ENCODE peak calls at places on chromosome 15, in nine cellular contexts. One of them, this sample, is unnamed.

GRCh38 chr15:69319384-69320375 is 21.0 kb downstream of the PAQR5 start:
- DNase-seq in BE2C: no peak
- DNase-seq in neuronal stem cell: no peak
- DNase-seq in psoas muscle: no peak
- DNase-seq in effector memory CD4-positive, alpha-beta T cell: no peak
- DNase-seq in fibroblast of lung: no peak
- DNase-seq in cardiac muscle cell: no peak
- DNase-seq in CD8-positive, alpha-beta memory T cell: no peak
- DNase-seq in transverse colon: no peak
- DNase-seq in this sample: no peak

GRCh38 chr15:70101459-70102113 is 3.9 kb upstream of the TLE3 start:
- DNase-seq in cardiac muscle cell: peak; percentile 98
- DNase-seq in transverse colon: peak; percentile 63
- DNase-seq in BE2C: peak; percentile 72
- DNase-seq in psoas muscle: peak; percentile 67
- DNase-seq in fibroblast of lung: peak; percentile 99
- DNase-seq in neuronal stem cell: peak; percentile 93
- DNase-seq in effector memory CD4-positive, alpha-beta T cell: no peak
- DNase-seq in CD8-positive, alpha-beta memory T cell: no peak
- DNase-seq in this sample: peak; percentile 84

GRCh38 chr15:25859838-25860645 is 3.1 kb downstream of the ATP10A start:
- DNase-seq in transverse colon: no peak
- DNase-seq in CD8-positive, alpha-beta memory T cell: peak; percentile 66
- DNase-seq in effector memory CD4-positive, alpha-beta T cell: no peak
- DNase-seq in psoas muscle: no peak
- DNase-seq in cardiac muscle cell: no peak
- DNase-seq in fibroblast of lung: peak; percentile 6
- DNase-seq in neuronal stem cell: no peak
- DNase-seq in BE2C: no peak
- DNase-seq in this sample: no peak

GRCh38 chr15:56528136-56528535 is 63.2 kb upstream of the MNS1 start:
- DNase-seq in psoas muscle: no peak
- DNase-seq in transverse colon: no peak
- DNase-seq in neuronal stem cell: no peak
- DNase-seq in BE2C: no peak
- DNase-seq in effector memory CD4-positive, alpha-beta T cell: no peak
- DNase-seq in fibroblast of lung: peak; percentile 45
- DNase-seq in CD8-positive, alpha-beta memory T cell: no peak
- DNase-seq in cardiac muscle cell: no peak
- DNase-seq in this sample: no peak

GRCh38 chr15:74829500-74829899 is 3.1 kb downstream of the CPLX3 start:
- DNase-seq in effector memory CD4-positive, alpha-beta T cell: no peak
- DNase-seq in CD8-positive, alpha-beta memory T cell: no peak
- DNase-seq in neuronal stem cell: no peak
- DNase-seq in BE2C: no peak
- DNase-seq in psoas muscle: no peak
- DNase-seq in transverse colon: no peak
- DNase-seq in cardiac muscle cell: no peak
- DNase-seq in fibroblast of lung: peak; percentile 19
- DNase-seq in this sample: no peak

GRCh38 chr15:48393650-48394049 is 62.4 kb downstream of the DUT start:
- DNase-seq in transverse colon: peak; percentile 19
- DNase-seq in BE2C: no peak
- DNase-seq in fibroblast of lung: peak; percentile 88
- DNase-seq in cardiac muscle cell: peak; percentile 85
- DNase-seq in psoas muscle: no peak
- DNase-seq in neuronal stem cell: no peak
- DNase-seq in CD8-positive, alpha-beta memory T cell: no peak
- DNase-seq in effector memory CD4-positive, alpha-beta T cell: no peak
- DNase-seq in this sample: no peak

GRCh38 chr15:63981596-63982320 is 64.5 kb downstream of the DAPK2 start:
- DNase-seq in fibroblast of lung: no peak
- DNase-seq in psoas muscle: no peak
- DNase-seq in neuronal stem cell: no peak
- DNase-seq in CD8-positive, alpha-beta memory T cell: no peak
- DNase-seq in transverse colon: no peak
- DNase-seq in cardiac muscle cell: no peak
- DNase-seq in effector memory CD4-positive, alpha-beta T cell: no peak
- DNase-seq in BE2C: no peak
- DNase-seq in this sample: no peak

GRCh38 chr15:47620960-47621681 is 96.2 kb upstream of the SEMA6D start:
- DNase-seq in neuronal stem cell: no peak
- DNase-seq in fibroblast of lung: no peak
- DNase-seq in transverse colon: no peak
- DNase-seq in BE2C: no peak
- DNase-seq in psoas muscle: no peak
- DNase-seq in CD8-positive, alpha-beta memory T cell: no peak
- DNase-seq in cardiac muscle cell: no peak
- DNase-seq in effector memory CD4-positive, alpha-beta T cell: no peak
- DNase-seq in this sample: no peak

GRCh38 chr15:81481326-81481725 is 107.3 kb upstream of the TMC3 start:
- DNase-seq in transverse colon: no peak
- DNase-seq in cardiac muscle cell: no peak
- DNase-seq in neuronal stem cell: no peak
- DNase-seq in psoas muscle: no peak
- DNase-seq in BE2C: no peak
- DNase-seq in fibroblast of lung: no peak
- DNase-seq in CD8-positive, alpha-beta memory T cell: no peak
- DNase-seq in effector memory CD4-positive, alpha-beta T cell: no peak
- DNase-seq in this sample: no peak

GRCh38 chr15:45200001-45200798 is 12.4 kb upstream of the SHF start:
- DNase-seq in neuronal stem cell: peak; percentile 96
- DNase-seq in effector memory CD4-positive, alpha-beta T cell: peak; percentile 94
- DNase-seq in BE2C: peak; percentile 88
- DNase-seq in cardiac muscle cell: peak; percentile 92
- DNase-seq in psoas muscle: peak; percentile 96
- DNase-seq in transverse colon: peak; percentile 98
- DNase-seq in CD8-positive, alpha-beta memory T cell: peak; percentile 99
- DNase-seq in fibroblast of lung: peak; percentile 96
- DNase-seq in this sample: peak; percentile 67

GRCh38 chr15:82186161-82186560 is 76.4 kb downstream of the EFL1 start:
- DNase-seq in cardiac muscle cell: no peak
- DNase-seq in transverse colon: no peak
- DNase-seq in psoas muscle: no peak
- DNase-seq in fibroblast of lung: no peak
- DNase-seq in neuronal stem cell: no peak
- DNase-seq in BE2C: no peak
- DNase-seq in effector memory CD4-positive, alpha-beta T cell: no peak
- DNase-seq in CD8-positive, alpha-beta memory T cell: no peak
- DNase-seq in this sample: no peak

GRCh38 chr15:44009056-44009455 is 182.3 kb downstream of the WDR76 start:
- DNase-seq in CD8-positive, alpha-beta memory T cell: no peak
- DNase-seq in effector memory CD4-positive, alpha-beta T cell: no peak
- DNase-seq in transverse colon: no peak
- DNase-seq in psoas muscle: no peak
- DNase-seq in neuronal stem cell: no peak
- DNase-seq in BE2C: no peak
- DNase-seq in fibroblast of lung: peak; percentile 34
- DNase-seq in cardiac muscle cell: peak; percentile 49
- DNase-seq in this sample: no peak

GRCh38 chr15:57767526-57767925 is 61.0 kb downstream of the POLR2M start:
- DNase-seq in CD8-positive, alpha-beta memory T cell: no peak
- DNase-seq in psoas muscle: no peak
- DNase-seq in BE2C: no peak
- DNase-seq in transverse colon: no peak
- DNase-seq in cardiac muscle cell: no peak
- DNase-seq in fibroblast of lung: no peak
- DNase-seq in effector memory CD4-positive, alpha-beta T cell: no peak
- DNase-seq in neuronal stem cell: no peak
- DNase-seq in this sample: no peak

GRCh38 chr15:96347181-96348111 is 16.9 kb downstream of the NR2F2 start:
- DNase-seq in fibroblast of lung: peak; percentile 75
- DNase-seq in cardiac muscle cell: peak; percentile 73
- DNase-seq in CD8-positive, alpha-beta memory T cell: no peak
- DNase-seq in transverse colon: no peak
- DNase-seq in neuronal stem cell: no peak
- DNase-seq in BE2C: no peak
- DNase-seq in psoas muscle: peak; percentile 54
- DNase-seq in effector memory CD4-positive, alpha-beta T cell: no peak
- DNase-seq in this sample: peak; percentile 89

GRCh38 chr15:22930782-22931484 is 49.2 kb downstream of the CYFIP1 start:
- DNase-seq in transverse colon: peak; percentile 56
- DNase-seq in psoas muscle: no peak
- DNase-seq in effector memory CD4-positive, alpha-beta T cell: no peak
- DNase-seq in cardiac muscle cell: no peak
- DNase-seq in BE2C: peak; percentile 34
- DNase-seq in neuronal stem cell: no peak
- DNase-seq in CD8-positive, alpha-beta memory T cell: no peak
- DNase-seq in fibroblast of lung: no peak
- DNase-seq in this sample: no peak

GRCh38 chr15:31339558-31339895 is 12.9 kb downstream of the KLF13 start:
- DNase-seq in cardiac muscle cell: no peak
- DNase-seq in BE2C: no peak
- DNase-seq in psoas muscle: no peak
- DNase-seq in fibroblast of lung: no peak
- DNase-seq in effector memory CD4-positive, alpha-beta T cell: no peak
- DNase-seq in transverse colon: no peak
- DNase-seq in neuronal stem cell: no peak
- DNase-seq in CD8-positive, alpha-beta memory T cell: no peak
- DNase-seq in this sample: no peak

GRCh38 chr15:56675930-56676329 is 57.4 kb downstream of the ZNF280D start:
- DNase-seq in psoas muscle: no peak
- DNase-seq in fibroblast of lung: no peak
- DNase-seq in CD8-positive, alpha-beta memory T cell: no peak
- DNase-seq in transverse colon: no peak
- DNase-seq in cardiac muscle cell: no peak
- DNase-seq in effector memory CD4-positive, alpha-beta T cell: no peak
- DNase-seq in neuronal stem cell: no peak
- DNase-seq in BE2C: no peak
- DNase-seq in this sample: no peak

GRCh38 chr15:56984681-56985515 is 66.5 kb downstream of the TCF12 start:
- DNase-seq in BE2C: no peak
- DNase-seq in CD8-positive, alpha-beta memory T cell: no peak
- DNase-seq in psoas muscle: no peak
- DNase-seq in transverse colon: no peak
- DNase-seq in neuronal stem cell: no peak
- DNase-seq in cardiac muscle cell: peak; percentile 45
- DNase-seq in fibroblast of lung: peak; percentile 39
- DNase-seq in effector memory CD4-positive, alpha-beta T cell: no peak
- DNase-seq in this sample: no peak

GRCh38 chr15:34239151-34239761 is 14.4 kb downstream of the EMC4 start:
- DNase-seq in BE2C: no peak
- DNase-seq in fibroblast of lung: peak; percentile 74
- DNase-seq in transverse colon: no peak
- DNase-seq in CD8-positive, alpha-beta memory T cell: no peak
- DNase-seq in psoas muscle: no peak
- DNase-seq in cardiac muscle cell: peak; percentile 67
- DNase-seq in effector memory CD4-positive, alpha-beta T cell: no peak
- DNase-seq in neuronal stem cell: no peak
- DNase-seq in this sample: no peak

GRCh38 chr15:36432162-36432561 is 147.3 kb upstream of the CDIN1 start:
- DNase-seq in fibroblast of lung: peak; percentile 44
- DNase-seq in effector memory CD4-positive, alpha-beta T cell: no peak
- DNase-seq in psoas muscle: no peak
- DNase-seq in cardiac muscle cell: no peak
- DNase-seq in CD8-positive, alpha-beta memory T cell: no peak
- DNase-seq in neuronal stem cell: no peak
- DNase-seq in transverse colon: no peak
- DNase-seq in BE2C: no peak
- DNase-seq in this sample: no peak

GRCh38 chr15:91549581-91549980 is 303.9 kb upstream of the SLCO3A1 start:
- DNase-seq in effector memory CD4-positive, alpha-beta T cell: no peak
- DNase-seq in CD8-positive, alpha-beta memory T cell: no peak
- DNase-seq in transverse colon: no peak
- DNase-seq in psoas muscle: no peak
- DNase-seq in BE2C: no peak
- DNase-seq in neuronal stem cell: no peak
- DNase-seq in fibroblast of lung: no peak
- DNase-seq in cardiac muscle cell: no peak
- DNase-seq in this sample: no peak
- H3K27me3 ChIP-seq in effector memory CD4-positive, alpha-beta T cell: no peaks in the 10 kb centered on the region
- H3K27me3 ChIP-seq in CD8-positive, alpha-beta memory T cell: no peaks in the 10 kb centered on the region
- H3K27me3 ChIP-seq in transverse colon: no peaks in the 10 kb centered on the region
- H3K27me3 ChIP-seq in psoas muscle: no peaks in the 10 kb centered on the region
- H3K27me3 ChIP-seq in BE2C: no peaks in the 10 kb centered on the region
- H3K27me3 ChIP-seq in neuronal stem cell: no peaks in the 10 kb centered on the region
- H3K27me3 ChIP-seq in fibroblast of lung: no peaks in the 10 kb centered on the region
- H3K27me3 ChIP-seq in cardiac muscle cell: no peaks in the 10 kb centered on the region
- H3K27me3 ChIP-seq in this sample: no peaks in the 10 kb centered on the region

GRCh38 chr15:41490355-41490754 is 3.3 kb upstream of the ITPKA start:
- DNase-seq in neuronal stem cell: no peak
- DNase-seq in transverse colon: no peak
- DNase-seq in effector memory CD4-positive, alpha-beta T cell: no peak
- DNase-seq in cardiac muscle cell: peak; percentile 91
- DNase-seq in CD8-positive, alpha-beta memory T cell: no peak
- DNase-seq in fibroblast of lung: peak; percentile 97
- DNase-seq in BE2C: no peak
- DNase-seq in psoas muscle: no peak
- DNase-seq in this sample: no peak
- H3K27me3 ChIP-seq in neuronal stem cell: peaks cover 16% of the 10 kb centered on the region
- H3K27me3 ChIP-seq in transverse colon: peaks cover 12% of the 10 kb centered on the region
- H3K27me3 ChIP-seq in effector memory CD4-positive, alpha-beta T cell: peaks cover 12% of the 10 kb centered on the region
- H3K27me3 ChIP-seq in cardiac muscle cell: peaks cover 40% of the 10 kb centered on the region
- H3K27me3 ChIP-seq in CD8-positive, alpha-beta memory T cell: peaks cover 4% of the 10 kb centered on the region
- H3K27me3 ChIP-seq in fibroblast of lung: no peaks in the 10 kb centered on the region
- H3K27me3 ChIP-seq in BE2C: peaks cover 5% of the 10 kb centered on the region
- H3K27me3 ChIP-seq in psoas muscle: peaks cover 74% of the 10 kb centered on the region
- H3K27me3 ChIP-seq in this sample: peaks cover 42% of the 10 kb centered on the region

DNA sequence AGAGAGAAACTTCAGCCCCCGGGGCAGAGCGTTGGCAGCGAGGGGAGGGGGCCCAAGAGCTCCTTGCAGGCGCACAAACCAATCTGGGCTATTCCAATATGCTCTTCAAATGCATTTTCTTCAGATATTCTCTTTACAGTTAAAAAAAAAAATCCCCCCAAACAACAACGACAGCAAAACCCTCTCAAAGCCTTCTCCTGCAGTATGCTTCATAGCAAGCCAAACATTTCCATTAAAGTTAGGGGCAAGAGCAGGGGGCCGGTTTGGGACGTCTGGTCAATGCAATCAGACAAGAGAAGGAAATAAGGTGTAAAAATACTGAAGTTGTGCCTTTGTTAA is 237 bp upstream of the CTXND1 start:
- DNase-seq in effector memory CD4-positive, alpha-beta T cell: no peak
- DNase-seq in cardiac muscle cell: no peak
- DNase-seq in neuronal stem cell: no peak
- DNase-seq in fibroblast of lung: no peak
- DNase-seq in CD8-positive, alpha-beta memory T cell: no peak
- DNase-seq in psoas muscle: no peak
- DNase-seq in transverse colon: no peak
- DNase-seq in BE2C: peak; percentile 47
- DNase-seq in this sample: no peak
- H3K27me3 ChIP-seq in effector memory CD4-positive, alpha-beta T cell: peaks cover 5% of the 10 kb centered on the region
- H3K27me3 ChIP-seq in cardiac muscle cell: peaks cover 98% of the 10 kb centered on the region
- H3K27me3 ChIP-seq in neuronal stem cell: peaks cover 3% of the 10 kb centered on the region
- H3K27me3 ChIP-seq in fibroblast of lung: peaks cover 31% of the 10 kb centered on the region
- H3K27me3 ChIP-seq in CD8-positive, alpha-beta memory T cell: peaks cover 19% of the 10 kb centered on the region
- H3K27me3 ChIP-seq in psoas muscle: peaks cover 63% of the 10 kb centered on the region
- H3K27me3 ChIP-seq in transverse colon: peaks cover 84% of the 10 kb centered on the region
- H3K27me3 ChIP-seq in BE2C: peaks cover 89% of the 10 kb centered on the region
- H3K27me3 ChIP-seq in this sample: peaks cover 39% of the 10 kb centered on the region

DNA sequence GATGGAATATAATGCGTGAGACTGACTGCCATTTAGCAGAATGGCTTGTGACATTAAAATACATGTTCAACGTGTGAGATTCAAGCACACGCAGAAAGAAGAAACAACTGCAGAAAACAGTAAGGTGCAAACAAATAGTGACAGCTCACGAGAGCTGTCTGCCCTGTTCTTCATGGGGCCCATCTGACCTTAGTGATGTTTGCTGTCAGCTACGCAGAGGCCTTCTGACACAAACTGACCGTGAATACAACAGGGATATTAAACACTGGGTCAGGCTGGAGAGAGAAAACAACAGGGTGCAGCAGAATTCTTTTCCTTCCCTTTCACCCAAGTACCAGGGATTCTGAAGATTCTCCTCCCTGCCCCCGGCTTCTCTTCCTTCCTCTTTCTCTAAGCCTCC is 2.2 kb downstream of the TNFAIP8L3 start:
- DNase-seq in neuronal stem cell: no peak
- DNase-seq in BE2C: no peak
- DNase-seq in fibroblast of lung: no peak
- DNase-seq in CD8-positive, alpha-beta memory T cell: no peak
- DNase-seq in effector memory CD4-positive, alpha-beta T cell: no peak
- DNase-seq in psoas muscle: no peak
- DNase-seq in transverse colon: no peak
- DNase-seq in cardiac muscle cell: no peak
- DNase-seq in this sample: no peak
- H3K27me3 ChIP-seq in neuronal stem cell: peaks cover 18% of the 10 kb centered on the region
- H3K27me3 ChIP-seq in BE2C: peaks cover 87% of the 10 kb centered on the region
- H3K27me3 ChIP-seq in fibroblast of lung: peaks cover 27% of the 10 kb centered on the region
- H3K27me3 ChIP-seq in CD8-positive, alpha-beta memory T cell: peaks cover 13% of the 10 kb centered on the region
- H3K27me3 ChIP-seq in effector memory CD4-positive, alpha-beta T cell: peaks cover 5% of the 10 kb centered on the region
- H3K27me3 ChIP-seq in psoas muscle: peaks cover 57% of the 10 kb centered on the region
- H3K27me3 ChIP-seq in transverse colon: peaks cover 26% of the 10 kb centered on the region
- H3K27me3 ChIP-seq in cardiac muscle cell: peaks cover 94% of the 10 kb centered on the region
- H3K27me3 ChIP-seq in this sample: peaks cover 60% of the 10 kb centered on the region